ENCODE peak calls at places on chromosomes 13 and 19, in four cellular contexts. D is mesendoderm, W is neuronal stem cell, L is IMR-90. Z is an unnamed sample.

GRCh38 chr13:113616281-113616906 is 31.8 kb downstream of the TFDP1 start:
- DNase-seq in D (no peak), W (no peak), L (peak), Z (no peak)

GRCh38 chr19:58569191-58569942 is 3.8 kb downstream of the MZF1 start:
- DNase-seq in D (no peak), W (no peak), L (no peak), Z (no peak)

GRCh38 chr13:87678353-87678752 is 7.2 kb downstream of the SLITRK5 start:
- DNase-seq in D (no peak), W (no peak), L (no peak), Z (no peak)

GRCh38 chr19:50387176-50387867 is 3.2 kb downstream of the POLD1 start:
- DNase-seq in D (no peak), W (no peak), L (peak), Z (no peak)

GRCh38 chr19:20078696-20079095 is 896 bp downstream of the ZNF90 start:
- DNase-seq in D (peak), W (peak), L (peak), Z (no peak)

GRCh38 chr13:46640843-46641242 is 87.9 kb downstream of the LRCH1 start:
- DNase-seq in D (no peak), W (no peak), L (peak), Z (no peak)

GRCh38 chr19:14772467-14772866 is 5.9 kb downstream of the ADGRE2 start:
- DNase-seq in D (no peak), W (no peak), L (no peak), Z (peak)

GRCh38 chr19:38665950-38666661 is 18.7 kb downstream of the ACTN4 start:
- DNase-seq in D (peak), W (peak), L (peak), Z (peak)

GRCh38 chr13:35888327-35888940 is 242.7 kb downstream of the DCLK1 start:
- DNase-seq in D (peak), W (no peak), L (peak), Z (no peak)

GRCh38 chr19:16197622-16198362 is at the start of gene AP1M1:
- DNase-seq in D (peak), W (peak), L (peak), Z (peak)

GRCh38 chr13:51202477-51203046 is 19.6 kb upstream of the FAM124A start:
- DNase-seq in D (no peak), W (no peak), L (no peak), Z (no peak)

GRCh38 chr19:45640849-45641273 is 1.7 kb upstream of the EML2 start:
- DNase-seq in D (no peak), W (no peak), L (no peak), Z (peak)

GRCh38 chr19:53971608-53972007 is 8.9 kb downstream of the CACNG8 start:
- DNase-seq in D (no peak), W (no peak), L (no peak), Z (peak)

GRCh38 chr19:19900124-19900523 is 622 bp upstream of the ZNF93 start:
- DNase-seq in D (peak), W (no peak), L (peak), Z (no peak)

GRCh38 chr13:47216176-47216822 is 319.4 kb upstream of the HTR2A start:
- DNase-seq in D (peak), W (no peak), L (peak), Z (no peak)

GRCh38 chr13:99866781-99867180 is 104.8 kb downstream of the ZIC5 start:
- DNase-seq in D (no peak), W (no peak), L (no peak), Z (no peak)

GRCh38 chr19:5804516-5805464 is at the start of gene NRTN:
- DNase-seq in D (peak), W (peak), L (no peak), Z (peak)

GRCh38 chr13:58528351-58528750 is 896.8 kb downstream of the PCDH17 start:
- DNase-seq in D (no peak), W (no peak), L (no peak), Z (no peak)

GRCh38 chr13:90750957-90751356 is 596.5 kb upstream of the MIR17HG start:
- DNase-seq in D (no peak), W (no peak), L (no peak), Z (no peak)

GRCh38 chr13:22648325-22648758 is 532.4 kb upstream of the SGCG start:
- DNase-seq in D (peak), W (no peak), L (no peak), Z (peak)

GRCh38 chr19:5078179-5078578 is 109.3 kb downstream of the KDM4B start:
- DNase-seq in D (no peak), W (no peak), L (no peak), Z (no peak)

GRCh38 chr13:95749545-95749944 is 72.6 kb downstream of the DNAJC3 start:
- DNase-seq in D (no peak), W (no peak), L (no peak), Z (no peak)

GRCh38 chr19:44939668-44940067 is 2.4 kb upstream of the APOC4 start:
- DNase-seq in D (no peak), W (no peak), L (no peak), Z (no peak)

GRCh38 chr13:46866150-46866549 is 30.7 kb downstream of the HTR2A start:
- DNase-seq in D (peak), W (no peak), L (peak), Z (peak)

GRCh38 chr13:34361528-34361927 is 543.6 kb downstream of the RFC3 start:
- DNase-seq in D (no peak), W (no peak), L (no peak), Z (no peak)

GRCh38 chr13:41459754-41460111 is 2.4 kb downstream of the RGCC start:
- DNase-seq in D (no peak), W (no peak), L (no peak), Z (no peak)

GRCh38 chr19:10111405-10111811 is at the start of gene P2RY11:
- DNase-seq in D (no peak), W (no peak), L (no peak), Z (no peak)

GRCh38 chr13:92575782-92576181 is 650.8 kb upstream of the GPC6 start:
- DNase-seq in D (no peak), W (no peak), L (no peak), Z (no peak)

GRCh38 chr19:15381864-15382263 is 2.3 kb upstream of the AKAP8 start:
- DNase-seq in D (no peak), W (no peak), L (no peak), Z (no peak)

GRCh38 chr19:39407644-39408391 is 1.2 kb downstream of the ZFP36 start:
- DNase-seq in D (no peak), W (no peak), L (no peak), Z (no peak)

GRCh38 chr19:58033741-58034475 is at the start of gene ZSCAN1:
- DNase-seq in D (peak), W (peak), L (peak), Z (peak)

GRCh38 chr13:39982745-39983144 is 327.3 kb downstream of the COG6 start:
- DNase-seq in D (no peak), W (no peak), L (no peak), Z (no peak)

GRCh38 chr13:63198076-63198475 is 1782.4 kb upstream of the PCDH20 start:
- DNase-seq in D (no peak), W (no peak), L (peak), Z (no peak)

GRCh38 chr13:106625578-106625977 is 57.6 kb upstream of the ARGLU1 start:
- DNase-seq in D (peak), W (no peak), L (no peak), Z (no peak)

GRCh38 chr19:33344210-33344609 is 29.3 kb upstream of the CEBPG start:
- DNase-seq in D (peak), W (peak), L (no peak), Z (no peak)

GRCh38 chr13:44046428-44046827 is 166.7 kb downstream of the LACC1 start:
- DNase-seq in D (no peak), W (no peak), L (no peak), Z (no peak)

GRCh38 chr13:51643882-51644281 is 59.6 kb downstream of the WDFY2 start:
- DNase-seq in D (peak), W (no peak), L (peak), Z (no peak)

GRCh38 chr13:59890064-59890463 is 273.7 kb downstream of the DIAPH3 start:
- DNase-seq in D (no peak), W (no peak), L (peak), Z (no peak)

GRCh38 chr13:95677564-95678386 is 836 bp downstream of the DNAJC3 start:
- DNase-seq in D (peak), W (peak), L (peak), Z (peak)

DNA sequence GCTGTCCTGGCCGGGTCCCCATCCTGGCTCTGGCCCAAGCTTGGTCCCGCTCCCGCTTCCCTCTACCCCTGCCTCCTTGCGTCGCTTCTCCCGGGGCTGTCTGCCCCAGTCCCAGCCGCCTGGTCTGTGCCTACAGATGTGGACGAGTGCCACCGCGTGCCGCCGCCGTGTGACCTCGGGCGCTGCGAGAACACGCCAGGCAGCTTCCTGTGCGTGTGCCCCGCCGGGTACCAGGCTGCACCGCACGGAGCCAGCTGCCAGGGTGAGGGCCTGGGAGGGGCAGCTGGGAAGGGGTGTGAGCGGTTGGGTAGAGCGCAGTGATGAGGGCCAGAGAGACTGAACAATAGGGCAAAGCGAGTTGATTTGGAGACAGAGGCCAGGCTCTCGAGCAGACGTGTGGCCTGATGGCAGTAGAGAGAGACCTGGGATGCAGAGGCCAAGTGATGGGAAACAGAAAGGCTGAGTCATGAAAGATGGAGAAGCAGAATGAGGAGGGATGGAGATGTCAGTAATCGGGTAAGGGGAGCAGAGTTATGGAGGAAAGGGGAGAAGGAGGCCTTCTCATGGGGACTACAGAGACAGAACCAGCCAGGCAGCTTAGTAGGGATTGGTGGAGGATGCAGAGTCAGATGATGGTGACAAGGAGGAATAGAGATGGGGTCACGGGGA is 9.4 kb downstream of the LTBP4 start:
- DNase-seq in D (no peak), W (no peak), L (no peak), Z (peak)
- H3K4ac ChIP-seq in D (no peak), W (no peak), L (peak), Z (no peak)

GRCh38 chr19:42252365-42253244 is 2.3 kb downstream of the ERF start:
- DNase-seq in D (peak), W (no peak), L (peak), Z (no peak)
- H3K4ac ChIP-seq in D (peak), W (no peak), L (peak), Z (no peak)

GRCh38 chr19:55407625-55408319 is at the start of gene UBE2S:
- DNase-seq in D (peak), W (peak), L (peak), Z (peak)

GRCh38 chr19:55406091-55406868 is 1.3 kb downstream of the UBE2S start:
- DNase-seq in D (no peak), W (no peak), L (no peak), Z (no peak)

GRCh38 chr19:55410168-55410567 is 2.6 kb upstream of the UBE2S start:
- DNase-seq in D (no peak), W (no peak), L (no peak), Z (no peak)

GRCh38 chr19:55406869-55407624 is 541 bp downstream of the UBE2S start:
- DNase-seq in D (no peak), W (no peak), L (no peak), Z (no peak)

DNA sequence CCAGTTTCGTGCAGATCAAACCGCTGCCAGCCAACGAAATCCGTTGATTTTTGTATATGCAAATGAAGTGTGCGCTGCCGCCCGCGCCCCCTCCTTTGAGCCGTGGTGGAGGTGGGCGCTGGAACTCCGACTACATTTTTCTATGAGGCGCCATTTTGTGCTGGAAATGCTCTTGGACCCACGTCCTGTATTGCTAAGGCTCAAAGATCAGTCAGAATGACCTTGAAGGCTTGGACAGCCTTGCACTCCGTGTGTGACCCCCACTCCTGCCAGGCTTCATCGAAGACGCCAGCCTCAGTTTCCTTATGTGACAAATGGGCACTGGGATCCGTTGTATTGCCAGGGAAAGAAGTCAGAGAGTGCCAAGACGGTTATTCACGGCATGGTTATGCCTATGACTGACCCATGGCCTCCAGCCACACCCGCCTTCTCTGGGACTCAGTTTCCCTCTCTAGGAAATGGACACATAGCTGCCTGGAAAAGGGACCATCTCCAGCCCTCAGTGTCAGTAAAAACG is 790 bp upstream of the UBE2S start:
- DNase-seq in D (no peak), W (no peak), L (no peak), Z (no peak)
- H3K4ac ChIP-seq in D (peak), W (peak), L (peak), Z (peak)

DNA sequence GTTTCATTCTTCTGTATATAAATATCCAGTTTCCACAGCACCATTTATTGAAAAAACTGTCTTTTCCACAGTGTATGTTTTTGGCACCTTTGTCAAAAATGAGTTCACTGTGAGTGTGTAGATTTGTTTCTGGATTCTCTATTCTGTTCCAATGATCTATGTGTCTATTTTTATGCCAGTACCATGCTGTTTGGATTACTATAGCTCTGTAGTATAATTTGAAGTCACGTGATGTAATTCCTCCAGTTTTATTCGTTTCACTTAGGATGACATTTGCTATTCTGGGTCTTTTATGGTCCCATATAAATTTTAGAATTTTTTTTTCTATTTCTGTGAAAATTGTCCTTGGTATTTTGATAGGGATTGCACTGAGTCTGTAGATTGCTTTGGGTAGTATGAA is 11.0 kb upstream of the ZNF823 start:
- DNase-seq in D (no peak), W (no peak), L (no peak), Z (no peak)
- H3K4ac ChIP-seq in D (no peak), W (no peak), L (no peak), Z (no peak)

GRCh38 chr19:3984908-3985642 is at the start of gene EEF2:
- DNase-seq in D (peak), W (peak), L (peak), Z (peak)
- H3K4ac ChIP-seq in D (peak), W (no peak), L (peak), Z (peak)

GRCh38 chr19:46660601-46661019 is 372 bp downstream of the DACT3 start:
- DNase-seq in D (no peak), W (no peak), L (no peak), Z (no peak)

GRCh38 chr19:46659151-46660007 is 1.6 kb downstream of the DACT3 start:
- DNase-seq in D (peak), W (peak), L (no peak), Z (peak)

GRCh38 chr19:46661735-46662592 is 982 bp upstream of the DACT3 start:
- DNase-seq in D (peak), W (peak), L (peak), Z (peak)

GRCh38 chr19:46660008-46660517 is 919 bp downstream of the DACT3 start:
- DNase-seq in D (peak), W (peak), L (no peak), Z (peak)

GRCh38 chr19:46661020-46661731 is at the start of gene DACT3:
- DNase-seq in D (peak), W (peak), L (peak), Z (peak)
- H3K4ac ChIP-seq in D (no peak), W (no peak), L (peak), Z (no peak)

DNA sequence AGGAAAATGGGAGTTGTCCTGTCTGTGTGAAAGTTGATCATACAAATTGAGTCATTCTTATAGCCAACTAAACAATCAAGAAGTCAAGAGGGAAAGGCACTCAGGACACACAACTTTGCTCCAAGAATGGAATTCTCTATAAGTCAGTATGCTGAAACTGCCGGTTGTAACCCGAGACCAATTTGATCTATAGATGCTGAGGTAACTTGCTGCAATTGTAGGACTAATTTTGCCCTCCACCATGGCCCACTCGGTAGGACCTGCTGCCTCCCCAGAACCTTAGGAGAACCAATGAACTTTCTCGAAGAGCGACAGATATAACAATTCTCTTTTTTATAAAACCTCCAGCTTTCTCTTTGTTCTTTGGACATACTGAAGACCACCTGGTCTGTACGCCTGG is 157.0 kb downstream of the RNF17 start:
- DNase-seq in D (peak), W (no peak), L (no peak), Z (no peak)
- H3K4ac ChIP-seq in D (no peak), W (no peak), L (no peak), Z (no peak)

GRCh38 chr19:18364826-18365528 is 21.0 kb upstream of the GDF15 start:
- DNase-seq in D (peak), W (no peak), L (peak), Z (no peak)

GRCh38 chr19:18373407-18373891 is 12.5 kb upstream of the GDF15 start:
- DNase-seq in D (no peak), W (no peak), L (no peak), Z (no peak)

GRCh38 chr19:18366027-18366435 is 19.9 kb upstream of the GDF15 start:
- DNase-seq in D (no peak), W (no peak), L (no peak), Z (no peak)

GRCh38 chr19:18363787-18364186 is 22.2 kb upstream of the GDF15 start:
- DNase-seq in D (no peak), W (no peak), L (no peak), Z (no peak)

GRCh38 chr19:18368504-18369222 is 17.3 kb upstream of the GDF15 start:
- DNase-seq in D (no peak), W (no peak), L (no peak), Z (no peak)
- H3K4ac ChIP-seq in D (peak), W (no peak), L (peak), Z (no peak)

Z was measured in H9.